ENCODE peak calls at places on chromosomes 3 and 15, in nine cellular contexts. One of them, this sample, is unnamed.

GRCh38 chr15:76905855-76906254 is 715 bp upstream of the SCAPER start:
- DNase-seq in SK-N-MC: no peak
- DNase-seq in mesendoderm: no peak
- DNase-seq in PC-3: no peak
- DNase-seq in colonic mucosa: no peak
- DNase-seq in endodermal cell: no peak
- DNase-seq in trophoblast cell: no peak
- DNase-seq in K562: no peak
- DNase-seq in neuronal stem cell: no peak
- DNase-seq in this sample: no peak

GRCh38 chr15:36883705-36884355 is 216.5 kb downstream of the MEIS2 start:
- DNase-seq in SK-N-MC: peak
- DNase-seq in mesendoderm: peak
- DNase-seq in PC-3: peak
- DNase-seq in colonic mucosa: peak
- DNase-seq in endodermal cell: peak
- DNase-seq in trophoblast cell: peak
- DNase-seq in K562: peak
- DNase-seq in neuronal stem cell: peak
- DNase-seq in this sample: peak

GRCh38 chr15:58562135-58562534 is 130.3 kb downstream of the LIPC start:
- DNase-seq in SK-N-MC: no peak
- DNase-seq in mesendoderm: no peak
- DNase-seq in PC-3: no peak
- DNase-seq in colonic mucosa: no peak
- DNase-seq in endodermal cell: peak
- DNase-seq in trophoblast cell: no peak
- DNase-seq in K562: no peak
- DNase-seq in neuronal stem cell: no peak
- DNase-seq in this sample: no peak

GRCh38 chr15:65374831-65375401 is 2.9 kb downstream of the IGDCC3 start:
- DNase-seq in SK-N-MC: no peak
- DNase-seq in mesendoderm: peak
- DNase-seq in PC-3: no peak
- DNase-seq in colonic mucosa: no peak
- DNase-seq in endodermal cell: peak
- DNase-seq in trophoblast cell: no peak
- DNase-seq in K562: no peak
- DNase-seq in neuronal stem cell: no peak
- DNase-seq in this sample: no peak

GRCh38 chr3:67357610-67358458 is 296.6 kb downstream of the SUCLG2 start:
- DNase-seq in SK-N-MC: no peak
- DNase-seq in mesendoderm: peak
- DNase-seq in PC-3: peak
- DNase-seq in colonic mucosa: no peak
- DNase-seq in endodermal cell: peak
- DNase-seq in trophoblast cell: peak
- DNase-seq in K562: peak
- DNase-seq in neuronal stem cell: peak
- DNase-seq in this sample: no peak

GRCh38 chr3:153284282-153284938 is 122.4 kb downstream of the RAP2B start:
- DNase-seq in SK-N-MC: no peak
- DNase-seq in mesendoderm: peak
- DNase-seq in PC-3: peak
- DNase-seq in colonic mucosa: peak
- DNase-seq in endodermal cell: no peak
- DNase-seq in trophoblast cell: peak
- DNase-seq in K562: peak
- DNase-seq in neuronal stem cell: no peak
- DNase-seq in this sample: no peak

GRCh38 chr3:133872781-133873180 is 22.9 kb downstream of the RAB6B start:
- DNase-seq in SK-N-MC: no peak
- DNase-seq in mesendoderm: no peak
- DNase-seq in PC-3: no peak
- DNase-seq in colonic mucosa: no peak
- DNase-seq in endodermal cell: no peak
- DNase-seq in trophoblast cell: no peak
- DNase-seq in K562: no peak
- DNase-seq in neuronal stem cell: no peak
- DNase-seq in this sample: peak

GRCh38 chr3:38579146-38579545 is 70.3 kb downstream of the SCN5A start:
- DNase-seq in SK-N-MC: no peak
- DNase-seq in mesendoderm: peak
- DNase-seq in PC-3: no peak
- DNase-seq in colonic mucosa: no peak
- DNase-seq in endodermal cell: peak
- DNase-seq in trophoblast cell: peak
- DNase-seq in K562: no peak
- DNase-seq in neuronal stem cell: no peak
- DNase-seq in this sample: no peak

GRCh38 chr15:64379216-64379960 is 1.9 kb downstream of the PCLAF start:
- DNase-seq in SK-N-MC: no peak
- DNase-seq in mesendoderm: no peak
- DNase-seq in PC-3: no peak
- DNase-seq in colonic mucosa: no peak
- DNase-seq in endodermal cell: no peak
- DNase-seq in trophoblast cell: no peak
- DNase-seq in K562: no peak
- DNase-seq in neuronal stem cell: no peak
- DNase-seq in this sample: no peak

GRCh38 chr3:48001991-48002390 is 14.2 kb downstream of the MAP4 start:
- DNase-seq in SK-N-MC: no peak
- DNase-seq in mesendoderm: no peak
- DNase-seq in PC-3: no peak
- DNase-seq in colonic mucosa: no peak
- DNase-seq in endodermal cell: no peak
- DNase-seq in trophoblast cell: peak
- DNase-seq in K562: no peak
- DNase-seq in neuronal stem cell: no peak
- DNase-seq in this sample: no peak

GRCh38 chr15:91302588-91303439 is 202.8 kb downstream of the SV2B start:
- DNase-seq in SK-N-MC: peak
- DNase-seq in mesendoderm: peak
- DNase-seq in PC-3: peak
- DNase-seq in colonic mucosa: peak
- DNase-seq in endodermal cell: peak
- DNase-seq in trophoblast cell: peak
- DNase-seq in K562: peak
- DNase-seq in neuronal stem cell: peak
- DNase-seq in this sample: no peak

GRCh38 chr3:12234906-12235305 is 54.0 kb upstream of the PPARG start:
- DNase-seq in SK-N-MC: no peak
- DNase-seq in mesendoderm: no peak
- DNase-seq in PC-3: no peak
- DNase-seq in colonic mucosa: no peak
- DNase-seq in endodermal cell: no peak
- DNase-seq in trophoblast cell: no peak
- DNase-seq in K562: no peak
- DNase-seq in neuronal stem cell: no peak
- DNase-seq in this sample: no peak

GRCh38 chr3:168154101-168154500 is 58.4 kb upstream of the GOLIM4 start:
- DNase-seq in SK-N-MC: no peak
- DNase-seq in mesendoderm: no peak
- DNase-seq in PC-3: no peak
- DNase-seq in colonic mucosa: no peak
- DNase-seq in endodermal cell: no peak
- DNase-seq in trophoblast cell: no peak
- DNase-seq in K562: no peak
- DNase-seq in neuronal stem cell: no peak
- DNase-seq in this sample: no peak

GRCh38 chr15:90022905-90023700 is 22.0 kb downstream of the ZNF710 start:
- DNase-seq in SK-N-MC: no peak
- DNase-seq in mesendoderm: no peak
- DNase-seq in PC-3: no peak
- DNase-seq in colonic mucosa: no peak
- DNase-seq in endodermal cell: peak
- DNase-seq in trophoblast cell: no peak
- DNase-seq in K562: no peak
- DNase-seq in neuronal stem cell: no peak
- DNase-seq in this sample: no peak

GRCh38 chr3:194224937-194225422 is 89.0 kb downstream of the HES1 start:
- DNase-seq in SK-N-MC: no peak
- DNase-seq in mesendoderm: peak
- DNase-seq in PC-3: no peak
- DNase-seq in colonic mucosa: no peak
- DNase-seq in endodermal cell: peak
- DNase-seq in trophoblast cell: no peak
- DNase-seq in K562: no peak
- DNase-seq in neuronal stem cell: no peak
- DNase-seq in this sample: no peak

GRCh38 chr15:61118885-61119284 is 110.2 kb downstream of the RORA start:
- DNase-seq in SK-N-MC: no peak
- DNase-seq in mesendoderm: peak
- DNase-seq in PC-3: no peak
- DNase-seq in colonic mucosa: no peak
- DNase-seq in endodermal cell: peak
- DNase-seq in trophoblast cell: no peak
- DNase-seq in K562: peak
- DNase-seq in neuronal stem cell: no peak
- DNase-seq in this sample: no peak

GRCh38 chr15:54026891-54027290 is 48.6 kb downstream of the UNC13C start:
- DNase-seq in SK-N-MC: peak
- DNase-seq in mesendoderm: peak
- DNase-seq in PC-3: no peak
- DNase-seq in colonic mucosa: no peak
- DNase-seq in endodermal cell: no peak
- DNase-seq in trophoblast cell: no peak
- DNase-seq in K562: no peak
- DNase-seq in neuronal stem cell: no peak
- DNase-seq in this sample: no peak

GRCh38 chr15:96693990-96694517 is 363.6 kb downstream of the NR2F2 start:
- DNase-seq in SK-N-MC: peak
- DNase-seq in mesendoderm: no peak
- DNase-seq in PC-3: peak
- DNase-seq in colonic mucosa: no peak
- DNase-seq in endodermal cell: no peak
- DNase-seq in trophoblast cell: no peak
- DNase-seq in K562: no peak
- DNase-seq in neuronal stem cell: no peak
- DNase-seq in this sample: no peak

GRCh38 chr3:15801298-15801697 is 3.5 kb upstream of the ANKRD28 start:
- DNase-seq in SK-N-MC: no peak
- DNase-seq in mesendoderm: no peak
- DNase-seq in PC-3: no peak
- DNase-seq in colonic mucosa: no peak
- DNase-seq in endodermal cell: no peak
- DNase-seq in trophoblast cell: no peak
- DNase-seq in K562: no peak
- DNase-seq in neuronal stem cell: no peak
- DNase-seq in this sample: no peak
- H3K9ac ChIP-seq in SK-N-MC: no peak
- H3K9ac ChIP-seq in mesendoderm: no peak
- H3K9ac ChIP-seq in PC-3: no peak
- H3K9ac ChIP-seq in colonic mucosa: no peak
- H3K9ac ChIP-seq in endodermal cell: no peak
- H3K9ac ChIP-seq in trophoblast cell: no peak
- H3K9ac ChIP-seq in K562: no peak
- H3K9ac ChIP-seq in neuronal stem cell: no peak
- H3K9ac ChIP-seq in this sample: no peak

DNA sequence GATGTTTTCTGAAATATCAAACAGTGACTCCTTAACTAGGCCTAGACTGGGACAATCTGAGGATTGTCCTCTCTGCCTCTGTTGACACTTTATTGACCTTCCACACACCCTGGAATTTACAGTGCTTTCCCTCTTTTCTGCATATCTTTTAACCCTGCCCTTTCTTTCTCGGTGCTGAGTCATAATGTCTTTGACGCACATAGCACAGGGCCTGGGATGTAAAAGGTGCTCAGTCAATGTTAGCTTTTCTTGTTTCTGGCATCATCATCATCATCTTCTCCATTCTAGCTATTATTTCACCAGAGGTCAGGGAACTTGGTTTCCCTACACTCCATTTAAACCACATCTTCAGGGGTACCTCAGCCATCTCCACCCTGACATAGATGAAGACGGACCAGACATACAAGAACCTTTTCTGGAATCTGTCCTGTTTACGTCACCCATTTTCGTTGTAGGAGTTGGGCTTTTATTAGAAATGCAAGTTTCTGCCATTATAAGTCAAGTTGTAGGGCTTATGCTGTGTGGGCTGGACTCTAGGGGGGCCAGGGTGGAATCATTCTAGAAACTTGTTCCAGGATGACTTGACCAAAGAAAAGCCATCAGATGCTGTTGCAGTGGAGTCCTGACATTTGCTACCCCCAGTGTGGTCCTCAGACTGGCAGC is 46.6 kb downstream of the ZBTB38 start:
- DNase-seq in SK-N-MC: no peak
- DNase-seq in mesendoderm: no peak
- DNase-seq in PC-3: peak
- DNase-seq in colonic mucosa: no peak
- DNase-seq in endodermal cell: no peak
- DNase-seq in trophoblast cell: no peak
- DNase-seq in K562: no peak
- DNase-seq in neuronal stem cell: no peak
- DNase-seq in this sample: no peak
- H3K9ac ChIP-seq in SK-N-MC: no peak
- H3K9ac ChIP-seq in mesendoderm: no peak
- H3K9ac ChIP-seq in PC-3: peak
- H3K9ac ChIP-seq in colonic mucosa: no peak
- H3K9ac ChIP-seq in endodermal cell: no peak
- H3K9ac ChIP-seq in trophoblast cell: no peak
- H3K9ac ChIP-seq in K562: no peak
- H3K9ac ChIP-seq in neuronal stem cell: no peak
- H3K9ac ChIP-seq in this sample: no peak

GRCh38 chr3:160226026-160226739 is 961 bp downstream of the C3orf80 start:
- DNase-seq in SK-N-MC: no peak
- DNase-seq in mesendoderm: peak
- DNase-seq in PC-3: no peak
- DNase-seq in colonic mucosa: no peak
- DNase-seq in endodermal cell: peak
- DNase-seq in trophoblast cell: no peak
- DNase-seq in K562: no peak
- DNase-seq in neuronal stem cell: peak
- DNase-seq in this sample: peak
- H3K9ac ChIP-seq in SK-N-MC: no peak
- H3K9ac ChIP-seq in mesendoderm: peak
- H3K9ac ChIP-seq in PC-3: no peak
- H3K9ac ChIP-seq in colonic mucosa: no peak
- H3K9ac ChIP-seq in endodermal cell: no peak
- H3K9ac ChIP-seq in trophoblast cell: no peak
- H3K9ac ChIP-seq in K562: no peak
- H3K9ac ChIP-seq in neuronal stem cell: peak
- H3K9ac ChIP-seq in this sample: no peak

GRCh38 chr3:30286007-30286669 is 320.3 kb upstream of the TGFBR2 start:
- DNase-seq in SK-N-MC: no peak
- DNase-seq in mesendoderm: no peak
- DNase-seq in PC-3: peak
- DNase-seq in colonic mucosa: peak
- DNase-seq in endodermal cell: no peak
- DNase-seq in trophoblast cell: no peak
- DNase-seq in K562: no peak
- DNase-seq in neuronal stem cell: no peak
- DNase-seq in this sample: peak
- H3K9ac ChIP-seq in SK-N-MC: no peak
- H3K9ac ChIP-seq in mesendoderm: no peak
- H3K9ac ChIP-seq in PC-3: peak
- H3K9ac ChIP-seq in colonic mucosa: no peak
- H3K9ac ChIP-seq in endodermal cell: no peak
- H3K9ac ChIP-seq in trophoblast cell: no peak
- H3K9ac ChIP-seq in K562: no peak
- H3K9ac ChIP-seq in neuronal stem cell: no peak
- H3K9ac ChIP-seq in this sample: no peak